ENCODE peak calls at places on chromosomes 5 and 9, in five cellular contexts. One of them, this sample, is unnamed.

GRCh38 chr5:115366223-115366622 is 69.8 kb upstream of the CCDC112 start:
- DNase-seq in stomach: no peak
- DNase-seq in GM23338: no peak
- DNase-seq in HCT116: no peak
- DNase-seq in SK-N-SH: peak; percentile 22
- DNase-seq in this sample: no peak

GRCh38 chr5:159240301-159240870 is 22.7 kb upstream of the UBLCP1 start:
- DNase-seq in SK-N-SH: no peak
- DNase-seq in GM23338: no peak
- DNase-seq in HCT116: no peak
- DNase-seq in stomach: no peak
- DNase-seq in this sample: no peak

GRCh38 chr5:87188411-87188810 is 79.3 kb upstream of the RASA1 start:
- DNase-seq in HCT116: no peak
- DNase-seq in GM23338: no peak
- DNase-seq in SK-N-SH: no peak
- DNase-seq in stomach: no peak
- DNase-seq in this sample: no peak

GRCh38 chr9:98211260-98211659 is 18.8 kb upstream of the CORO2A start:
- DNase-seq in GM23338: no peak
- DNase-seq in stomach: no peak
- DNase-seq in SK-N-SH: no peak
- DNase-seq in HCT116: no peak
- DNase-seq in this sample: peak; percentile 39

GRCh38 chr9:126471084-126471611 is 142.6 kb upstream of the LMX1B start:
- DNase-seq in SK-N-SH: no peak
- DNase-seq in HCT116: no peak
- DNase-seq in stomach: peak; percentile 72
- DNase-seq in GM23338: no peak
- DNase-seq in this sample: no peak

GRCh38 chr5:40223884-40224402 is 455.8 kb upstream of the PTGER4 start:
- DNase-seq in SK-N-SH: no peak
- DNase-seq in HCT116: no peak
- DNase-seq in stomach: no peak
- DNase-seq in GM23338: no peak
- DNase-seq in this sample: no peak

GRCh38 chr9:75830303-75830702 is 60.2 kb upstream of the PCSK5 start:
- DNase-seq in GM23338: no peak
- DNase-seq in HCT116: no peak
- DNase-seq in SK-N-SH: no peak
- DNase-seq in stomach: no peak
- DNase-seq in this sample: no peak

GRCh38 chr9:17120203-17120602 is 14.6 kb upstream of the CNTLN start:
- DNase-seq in HCT116: no peak
- DNase-seq in SK-N-SH: no peak
- DNase-seq in GM23338: no peak
- DNase-seq in stomach: no peak
- DNase-seq in this sample: no peak

GRCh38 chr5:90558344-90559192 is at the start of gene ADGRV1:
- DNase-seq in SK-N-SH: peak; percentile 96
- DNase-seq in HCT116: peak; percentile 86
- DNase-seq in stomach: peak; percentile 77
- DNase-seq in GM23338: peak; percentile 98
- DNase-seq in this sample: peak; percentile 73

GRCh38 chr5:160105686-160106085 is 13.6 kb downstream of the PWWP2A start:
- DNase-seq in HCT116: no peak
- DNase-seq in SK-N-SH: no peak
- DNase-seq in GM23338: no peak
- DNase-seq in stomach: no peak
- DNase-seq in this sample: no peak

GRCh38 chr5:131400585-131400984 is 136.7 kb downstream of the CDC42SE2 start:
- DNase-seq in SK-N-SH: no peak
- DNase-seq in HCT116: no peak
- DNase-seq in GM23338: no peak
- DNase-seq in stomach: no peak
- DNase-seq in this sample: no peak

GRCh38 chr5:73911761-73912393 is 285.9 kb downstream of the ARHGEF28 start:
- DNase-seq in stomach: no peak
- DNase-seq in GM23338: no peak
- DNase-seq in SK-N-SH: no peak
- DNase-seq in HCT116: no peak
- DNase-seq in this sample: no peak

GRCh38 chr5:164998590-164998989 is 1493.2 kb downstream of the MAT2B start:
- DNase-seq in GM23338: peak; percentile 19
- DNase-seq in SK-N-SH: no peak
- DNase-seq in HCT116: no peak
- DNase-seq in stomach: no peak
- DNase-seq in this sample: no peak

GRCh38 chr9:96413312-96414221 is 4.6 kb downstream of the ZNF367 start:
- DNase-seq in GM23338: no peak
- DNase-seq in HCT116: no peak
- DNase-seq in SK-N-SH: no peak
- DNase-seq in stomach: no peak
- DNase-seq in this sample: no peak

GRCh38 chr5:110055301-110055700 is 365.6 kb downstream of the MAN2A1 start:
- DNase-seq in stomach: no peak
- DNase-seq in GM23338: no peak
- DNase-seq in SK-N-SH: no peak
- DNase-seq in HCT116: no peak
- DNase-seq in this sample: no peak

GRCh38 chr9:37290881-37291485 is 131.5 kb upstream of the GRHPR start:
- DNase-seq in stomach: no peak
- DNase-seq in GM23338: no peak
- DNase-seq in HCT116: peak; percentile 21
- DNase-seq in SK-N-SH: no peak
- DNase-seq in this sample: no peak

GRCh38 chr5:163622796-163623195 is 117.4 kb downstream of the MAT2B start:
- DNase-seq in SK-N-SH: no peak
- DNase-seq in GM23338: no peak
- DNase-seq in HCT116: no peak
- DNase-seq in stomach: no peak
- DNase-seq in this sample: no peak

GRCh38 chr5:145244788-145245187 is 590.4 kb downstream of the PRELID2 start:
- DNase-seq in stomach: no peak
- DNase-seq in HCT116: no peak
- DNase-seq in SK-N-SH: no peak
- DNase-seq in GM23338: no peak
- DNase-seq in this sample: no peak

GRCh38 chr9:77442436-77442835 is 205.7 kb downstream of the GNA14 start:
- DNase-seq in SK-N-SH: no peak
- DNase-seq in GM23338: no peak
- DNase-seq in HCT116: no peak
- DNase-seq in stomach: no peak
- DNase-seq in this sample: no peak

GRCh38 chr5:95644351-95645042 is 2.1 kb upstream of the RFESD start:
- DNase-seq in GM23338: peak; percentile 87
- DNase-seq in SK-N-SH: peak; percentile 44
- DNase-seq in HCT116: peak; percentile 72
- DNase-seq in stomach: peak; percentile 64
- DNase-seq in this sample: peak; percentile 51

GRCh38 chr5:136132557-136133415 is at the start of gene SMAD5:
- DNase-seq in stomach: peak; percentile 96
- DNase-seq in SK-N-SH: peak; percentile 99
- DNase-seq in GM23338: peak; percentile 95
- DNase-seq in HCT116: peak; percentile 86
- DNase-seq in this sample: peak; percentile 94

GRCh38 chr5:172065431-172066065 is 59.1 kb upstream of the FBXW11 start:
- DNase-seq in SK-N-SH: no peak
- DNase-seq in HCT116: no peak
- DNase-seq in GM23338: no peak
- DNase-seq in stomach: no peak
- DNase-seq in this sample: no peak

GRCh38 chr5:67240846-67241245 is 44.2 kb upstream of the CD180 start:
- DNase-seq in GM23338: no peak
- DNase-seq in HCT116: no peak
- DNase-seq in SK-N-SH: no peak
- DNase-seq in stomach: no peak
- DNase-seq in this sample: no peak

GRCh38 chr9:90991953-90992352 is 190.3 kb downstream of the SYK start:
- DNase-seq in HCT116: no peak
- DNase-seq in stomach: no peak
- DNase-seq in GM23338: no peak
- DNase-seq in SK-N-SH: no peak
- DNase-seq in this sample: no peak

GRCh38 chr5:125497651-125498050 is 751.2 kb upstream of the ZNF608 start:
- DNase-seq in stomach: no peak
- DNase-seq in GM23338: no peak
- DNase-seq in HCT116: no peak
- DNase-seq in SK-N-SH: no peak
- DNase-seq in this sample: no peak

GRCh38 chr9:974993-975739 is 1.3 kb upstream of the DMRT3 start:
- DNase-seq in HCT116: no peak
- DNase-seq in GM23338: peak; percentile 51
- DNase-seq in stomach: no peak
- DNase-seq in SK-N-SH: no peak
- DNase-seq in this sample: no peak

GRCh38 chr5:128799945-128800344 is 165.3 kb upstream of the SLC27A6 start:
- DNase-seq in SK-N-SH: no peak
- DNase-seq in stomach: no peak
- DNase-seq in GM23338: no peak
- DNase-seq in HCT116: no peak
- DNase-seq in this sample: no peak

GRCh38 chr9:100670719-100671118 is 92.8 kb downstream of the CAVIN4 start:
- DNase-seq in GM23338: peak; percentile 44
- DNase-seq in HCT116: no peak
- DNase-seq in stomach: no peak
- DNase-seq in SK-N-SH: no peak
- DNase-seq in this sample: no peak

GRCh38 chr5:58706746-58707145 is 123.9 kb downstream of the RAB3C start:
- DNase-seq in HCT116: no peak
- DNase-seq in stomach: no peak
- DNase-seq in SK-N-SH: no peak
- DNase-seq in GM23338: no peak
- DNase-seq in this sample: no peak

DNA sequence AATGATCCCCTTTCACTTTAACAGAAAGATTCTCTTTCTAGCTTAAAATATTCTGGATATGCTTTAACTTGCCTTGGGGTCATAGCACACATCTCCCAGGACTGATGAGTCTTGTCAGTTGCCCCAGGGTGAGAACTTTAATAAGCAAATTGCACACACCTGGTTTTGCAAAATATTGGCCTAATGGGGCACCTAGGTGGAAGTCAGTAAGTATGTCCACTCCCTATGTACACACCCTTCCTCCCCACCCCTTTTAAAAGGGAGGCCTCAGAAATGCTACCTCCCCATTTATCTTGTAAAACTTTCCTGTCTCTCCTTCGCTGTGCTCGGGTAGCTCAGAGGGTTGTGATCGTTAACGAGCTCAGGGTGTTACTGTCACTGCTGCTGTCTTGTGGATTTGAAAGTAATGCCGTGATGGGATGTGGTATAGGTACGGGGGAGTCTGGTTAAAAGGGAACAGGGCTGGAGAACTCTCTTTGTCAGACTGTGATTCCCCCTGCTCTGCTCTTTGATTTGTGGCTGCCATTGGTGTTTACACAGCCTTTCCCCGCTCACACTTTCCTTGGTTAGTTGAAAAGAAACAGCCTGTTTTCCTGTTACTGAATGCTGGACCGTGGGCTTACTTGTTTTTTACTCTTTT is 26.1 kb downstream of the ZNF462 start:
- DNase-seq in SK-N-SH: no peak
- DNase-seq in GM23338: peak; percentile 24
- DNase-seq in HCT116: no peak
- DNase-seq in stomach: no peak
- DNase-seq in this sample: no peak
- H3K4me1 ChIP-seq in SK-N-SH: peaks cover 31% of the 10 kb centered on the region
- H3K4me1 ChIP-seq in GM23338: peaks cover 69% of the 10 kb centered on the region
- H3K4me1 ChIP-seq in HCT116: peaks cover 20% of the 10 kb centered on the region
- H3K4me1 ChIP-seq in stomach: peaks cover 15% of the 10 kb centered on the region
- H3K4me1 ChIP-seq in this sample: no peaks in the 10 kb centered on the region

DNA sequence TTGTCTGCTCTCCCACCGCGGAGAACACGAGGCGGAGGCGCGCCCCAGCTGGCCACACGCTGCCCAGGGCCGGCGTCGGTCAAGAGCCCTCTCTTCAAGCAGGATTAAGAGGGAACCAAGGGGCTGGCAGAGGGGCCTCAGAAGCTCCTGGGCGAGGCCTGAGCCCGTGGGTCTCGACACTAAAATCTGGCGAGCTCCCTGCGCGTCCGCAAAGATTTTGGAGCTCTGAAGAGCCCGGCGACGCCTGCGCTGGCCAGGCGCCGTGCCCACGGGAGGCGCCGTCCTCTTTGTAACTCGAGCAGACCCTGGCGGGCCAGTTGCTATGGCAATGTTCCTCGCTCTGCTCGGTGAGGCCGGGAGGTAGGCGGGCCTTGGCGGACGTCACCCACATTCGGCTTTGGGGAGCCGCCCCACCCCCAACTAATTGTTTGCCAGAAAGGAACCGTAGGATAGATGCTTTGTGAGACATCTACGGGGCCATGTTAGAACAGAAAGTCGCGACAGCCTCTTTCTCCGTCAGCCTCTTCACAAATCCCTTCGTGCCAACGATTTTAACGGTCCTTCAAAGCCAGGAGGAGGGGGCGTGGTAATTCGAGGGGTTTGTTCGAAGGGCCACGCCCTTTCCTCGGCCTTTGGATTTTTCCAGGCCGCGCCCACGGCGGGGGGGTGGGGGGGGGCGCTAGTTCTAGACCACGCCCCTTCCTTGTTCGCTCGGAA is 735 bp upstream of the CNOT8 start:
- DNase-seq in stomach: peak; percentile 92
- DNase-seq in GM23338: peak; percentile 97
- DNase-seq in SK-N-SH: peak; percentile 91
- DNase-seq in HCT116: peak; percentile 92
- DNase-seq in this sample: peak; percentile 92
- TF ChIP-seq POLR2AphosphoS5 in stomach: peak; percentile 60
- TF ChIP-seq POLR2AphosphoS5 in GM23338: peak; percentile 63
- TF ChIP-seq POLR2AphosphoS5 in SK-N-SH: peak; percentile 88
- TF ChIP-seq POLR2AphosphoS5 in HCT116: peak; percentile 81
- TF ChIP-seq POLR2AphosphoS5 in this sample: peak; percentile 75

GRCh38 chr5:37836173-37837100 is 3.4 kb downstream of the GDNF start:
- DNase-seq in stomach: no peak
- DNase-seq in HCT116: no peak
- DNase-seq in GM23338: peak; percentile 58
- DNase-seq in SK-N-SH: peak; percentile 45
- DNase-seq in this sample: no peak

GRCh38 chr5:37839441-37840035 is 303 bp downstream of the GDNF start:
- DNase-seq in GM23338: peak; percentile 64
- DNase-seq in stomach: no peak
- DNase-seq in SK-N-SH: peak; percentile 70
- DNase-seq in HCT116: no peak
- DNase-seq in this sample: no peak

GRCh38 chr5:37837101-37838032 is 2.5 kb downstream of the GDNF start:
- DNase-seq in GM23338: peak; percentile 65
- DNase-seq in HCT116: peak; percentile 18
- DNase-seq in stomach: peak; percentile 61
- DNase-seq in SK-N-SH: peak; percentile 76
- DNase-seq in this sample: peak; percentile 51

GRCh38 chr5:37838933-37839341 is 904 bp downstream of the GDNF start:
- DNase-seq in GM23338: peak; percentile 56
- DNase-seq in stomach: no peak
- DNase-seq in HCT116: no peak
- DNase-seq in SK-N-SH: peak; percentile 24
- DNase-seq in this sample: no peak

GRCh38 chr5:37838152-37838932 is 1.5 kb downstream of the GDNF start:
- DNase-seq in GM23338: peak; percentile 79
- DNase-seq in HCT116: no peak
- DNase-seq in stomach: no peak
- DNase-seq in SK-N-SH: peak; percentile 32
- DNase-seq in this sample: no peak
- H3K4me1 ChIP-seq in GM23338: peaks cover 53% of the 10 kb centered on the region
- H3K4me1 ChIP-seq in HCT116: peaks cover 2% of the 10 kb centered on the region
- H3K4me1 ChIP-seq in stomach: peaks cover 67% of the 10 kb centered on the region
- H3K4me1 ChIP-seq in SK-N-SH: peaks cover 28% of the 10 kb centered on the region
- H3K4me1 ChIP-seq in this sample: no peaks in the 10 kb centered on the region

GRCh38 chr5:137223324-137224295 is 275.5 kb downstream of the SPOCK1 start:
- DNase-seq in stomach: no peak
- DNase-seq in HCT116: no peak
- DNase-seq in SK-N-SH: no peak
- DNase-seq in GM23338: no peak
- DNase-seq in this sample: no peak
- TF ChIP-seq POLR2AphosphoS5 in stomach: no peak
- TF ChIP-seq POLR2AphosphoS5 in HCT116: no peak
- TF ChIP-seq POLR2AphosphoS5 in SK-N-SH: no peak
- TF ChIP-seq POLR2AphosphoS5 in GM23338: no peak
- TF ChIP-seq POLR2AphosphoS5 in this sample: no peak

This sample was measured in prostate gland.